ENCODE peak calls at places on chromosomes 6 and 20, in six cellular contexts. One of them, this sample, is unnamed.

GRCh38 chr6:3324262-3324942 is 65.7 kb downstream of the PSMG4 start:
- DNase-seq in adrenal gland: no peak
- DNase-seq in breast epithelium: no peak
- DNase-seq in cardiac fibroblast: peak
- DNase-seq in psoas muscle: no peak
- DNase-seq in neuronal stem cell: no peak
- DNase-seq in this sample: peak

GRCh38 chr6:72864799-72865198 is 242.9 kb downstream of the KCNQ5 start:
- DNase-seq in adrenal gland: no peak
- DNase-seq in breast epithelium: no peak
- DNase-seq in cardiac fibroblast: no peak
- DNase-seq in psoas muscle: no peak
- DNase-seq in neuronal stem cell: no peak
- DNase-seq in this sample: no peak

GRCh38 chr6:44661221-44661609 is 273.7 kb downstream of the CDC5L start:
- DNase-seq in adrenal gland: no peak
- DNase-seq in breast epithelium: no peak
- DNase-seq in cardiac fibroblast: no peak
- DNase-seq in psoas muscle: no peak
- DNase-seq in neuronal stem cell: no peak
- DNase-seq in this sample: no peak

GRCh38 chr20:36862857-36863668 is 12.9 kb upstream of the TLDC2 start:
- DNase-seq in adrenal gland: peak
- DNase-seq in breast epithelium: no peak
- DNase-seq in cardiac fibroblast: no peak
- DNase-seq in psoas muscle: peak
- DNase-seq in neuronal stem cell: no peak
- DNase-seq in this sample: no peak

GRCh38 chr6:84847349-84848160 is 83.2 kb upstream of the TBX18 start:
- DNase-seq in adrenal gland: no peak
- DNase-seq in breast epithelium: no peak
- DNase-seq in cardiac fibroblast: peak
- DNase-seq in psoas muscle: no peak
- DNase-seq in neuronal stem cell: no peak
- DNase-seq in this sample: no peak

GRCh38 chr6:301526-301925 is 9.2 kb downstream of the DUSP22 start:
- DNase-seq in adrenal gland: no peak
- DNase-seq in breast epithelium: no peak
- DNase-seq in cardiac fibroblast: no peak
- DNase-seq in psoas muscle: no peak
- DNase-seq in neuronal stem cell: no peak
- DNase-seq in this sample: no peak

GRCh38 chr6:116812051-116812650 is 16.7 kb downstream of the GPRC6A start:
- DNase-seq in adrenal gland: no peak
- DNase-seq in breast epithelium: no peak
- DNase-seq in cardiac fibroblast: no peak
- DNase-seq in psoas muscle: no peak
- DNase-seq in neuronal stem cell: no peak
- DNase-seq in this sample: no peak

GRCh38 chr6:112337209-112337638 is 9.9 kb upstream of the RFPL4B start:
- DNase-seq in adrenal gland: peak
- DNase-seq in breast epithelium: no peak
- DNase-seq in cardiac fibroblast: peak
- DNase-seq in psoas muscle: peak
- DNase-seq in neuronal stem cell: peak
- DNase-seq in this sample: peak

GRCh38 chr6:113645576-113645970 is 211.6 kb upstream of the MARCKS start:
- DNase-seq in adrenal gland: no peak
- DNase-seq in breast epithelium: no peak
- DNase-seq in cardiac fibroblast: peak
- DNase-seq in psoas muscle: no peak
- DNase-seq in neuronal stem cell: no peak
- DNase-seq in this sample: peak

GRCh38 chr6:170584954-170585498 is 589 bp upstream of the PDCD2 start:
- DNase-seq in adrenal gland: no peak
- DNase-seq in breast epithelium: no peak
- DNase-seq in cardiac fibroblast: no peak
- DNase-seq in psoas muscle: no peak
- DNase-seq in neuronal stem cell: no peak
- DNase-seq in this sample: no peak

GRCh38 chr6:122494665-122495272 is 23.2 kb upstream of the SERINC1 start:
- DNase-seq in adrenal gland: no peak
- DNase-seq in breast epithelium: peak
- DNase-seq in cardiac fibroblast: no peak
- DNase-seq in psoas muscle: no peak
- DNase-seq in neuronal stem cell: no peak
- DNase-seq in this sample: no peak

GRCh38 chr20:50348118-50348517 is 157.5 kb downstream of the CEBPB start:
- DNase-seq in adrenal gland: peak
- DNase-seq in breast epithelium: no peak
- DNase-seq in cardiac fibroblast: no peak
- DNase-seq in psoas muscle: no peak
- DNase-seq in neuronal stem cell: no peak
- DNase-seq in this sample: no peak

GRCh38 chr6:44304282-44305199 is 8.6 kb downstream of the AARS2 start:
- DNase-seq in adrenal gland: no peak
- DNase-seq in breast epithelium: no peak
- DNase-seq in cardiac fibroblast: peak
- DNase-seq in psoas muscle: peak
- DNase-seq in neuronal stem cell: no peak
- DNase-seq in this sample: no peak

GRCh38 chr20:37385659-37386504 is 39.9 kb downstream of the SRC start:
- DNase-seq in adrenal gland: peak
- DNase-seq in breast epithelium: no peak
- DNase-seq in cardiac fibroblast: no peak
- DNase-seq in psoas muscle: peak
- DNase-seq in neuronal stem cell: no peak
- DNase-seq in this sample: no peak

GRCh38 chr20:44706371-44707258 is 8.6 kb upstream of the CCN5 start:
- DNase-seq in adrenal gland: no peak
- DNase-seq in breast epithelium: no peak
- DNase-seq in cardiac fibroblast: peak
- DNase-seq in psoas muscle: peak
- DNase-seq in neuronal stem cell: no peak
- DNase-seq in this sample: peak

GRCh38 chr6:89430563-89430962 is 2.4 kb upstream of the ANKRD6 start:
- DNase-seq in adrenal gland: no peak
- DNase-seq in breast epithelium: no peak
- DNase-seq in cardiac fibroblast: no peak
- DNase-seq in psoas muscle: no peak
- DNase-seq in neuronal stem cell: no peak
- DNase-seq in this sample: no peak

GRCh38 chr6:128144320-128144719 is 243.5 kb upstream of the THEMIS start:
- DNase-seq in adrenal gland: no peak
- DNase-seq in breast epithelium: no peak
- DNase-seq in cardiac fibroblast: no peak
- DNase-seq in psoas muscle: no peak
- DNase-seq in neuronal stem cell: no peak
- DNase-seq in this sample: no peak

GRCh38 chr6:137427670-137428290 is 66.4 kb downstream of the OLIG3 start:
- DNase-seq in adrenal gland: no peak
- DNase-seq in breast epithelium: no peak
- DNase-seq in cardiac fibroblast: no peak
- DNase-seq in psoas muscle: no peak
- DNase-seq in neuronal stem cell: no peak
- DNase-seq in this sample: no peak

GRCh38 chr6:137426007-137426689 is 68.0 kb downstream of the OLIG3 start:
- DNase-seq in adrenal gland: no peak
- DNase-seq in breast epithelium: no peak
- DNase-seq in cardiac fibroblast: no peak
- DNase-seq in psoas muscle: no peak
- DNase-seq in neuronal stem cell: no peak
- DNase-seq in this sample: no peak

GRCh38 chr6:137424243-137424642 is 70.0 kb downstream of the OLIG3 start:
- DNase-seq in adrenal gland: no peak
- DNase-seq in breast epithelium: no peak
- DNase-seq in cardiac fibroblast: no peak
- DNase-seq in psoas muscle: no peak
- DNase-seq in neuronal stem cell: no peak
- DNase-seq in this sample: no peak

DNA sequence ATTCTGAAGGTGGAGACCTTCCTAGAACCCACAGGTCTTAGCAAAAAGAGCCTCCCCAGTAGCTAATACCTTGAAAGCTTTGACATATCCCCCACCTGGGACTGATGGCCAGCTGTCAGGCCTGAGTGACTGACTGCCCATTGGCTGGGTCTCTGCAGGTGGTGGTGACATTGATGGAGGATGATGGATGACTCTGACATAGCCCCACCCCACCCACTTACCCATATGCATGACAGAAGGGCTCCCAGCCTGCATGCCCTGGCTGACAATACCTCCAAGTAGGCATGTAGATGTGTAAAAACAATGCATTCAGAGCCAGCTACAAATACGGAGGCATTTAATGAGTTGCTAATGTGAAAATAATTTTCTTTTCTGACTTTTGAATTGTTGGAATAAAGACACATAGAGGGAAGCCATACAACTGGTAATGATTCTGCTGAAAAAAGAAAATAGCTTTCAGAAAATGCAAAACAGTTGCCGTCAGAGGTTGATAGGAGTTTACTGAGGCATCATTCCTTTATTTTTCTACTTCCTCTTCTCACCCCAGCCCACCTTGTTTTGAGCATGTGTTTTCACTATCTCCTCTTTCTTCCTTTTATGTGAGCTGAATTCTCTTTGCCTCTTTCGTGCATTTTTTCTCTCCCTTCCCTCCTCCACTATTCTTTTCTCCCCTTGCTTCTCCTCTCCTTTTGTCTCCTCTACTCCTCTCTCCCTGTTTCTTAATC is 70.6 kb downstream of the OLIG3 start:
- DNase-seq in adrenal gland: no peak
- DNase-seq in breast epithelium: no peak
- DNase-seq in cardiac fibroblast: no peak
- DNase-seq in psoas muscle: no peak
- DNase-seq in neuronal stem cell: no peak
- DNase-seq in this sample: no peak
- H3K4me3 ChIP-seq in adrenal gland: no peak
- H3K4me3 ChIP-seq in breast epithelium: no peak
- H3K4me3 ChIP-seq in cardiac fibroblast: no peak
- H3K4me3 ChIP-seq in psoas muscle: no peak
- H3K4me3 ChIP-seq in neuronal stem cell: no peak
- H3K4me3 ChIP-seq in this sample: no peak

GRCh38 chr6:38290133-38290801 is 349.5 kb downstream of the BTBD9 start:
- DNase-seq in adrenal gland: no peak
- DNase-seq in breast epithelium: no peak
- DNase-seq in cardiac fibroblast: no peak
- DNase-seq in psoas muscle: no peak
- DNase-seq in neuronal stem cell: no peak
- DNase-seq in this sample: no peak
- H3K4me3 ChIP-seq in adrenal gland: no peak
- H3K4me3 ChIP-seq in breast epithelium: no peak
- H3K4me3 ChIP-seq in cardiac fibroblast: no peak
- H3K4me3 ChIP-seq in psoas muscle: no peak
- H3K4me3 ChIP-seq in neuronal stem cell: no peak
- H3K4me3 ChIP-seq in this sample: no peak

DNA sequence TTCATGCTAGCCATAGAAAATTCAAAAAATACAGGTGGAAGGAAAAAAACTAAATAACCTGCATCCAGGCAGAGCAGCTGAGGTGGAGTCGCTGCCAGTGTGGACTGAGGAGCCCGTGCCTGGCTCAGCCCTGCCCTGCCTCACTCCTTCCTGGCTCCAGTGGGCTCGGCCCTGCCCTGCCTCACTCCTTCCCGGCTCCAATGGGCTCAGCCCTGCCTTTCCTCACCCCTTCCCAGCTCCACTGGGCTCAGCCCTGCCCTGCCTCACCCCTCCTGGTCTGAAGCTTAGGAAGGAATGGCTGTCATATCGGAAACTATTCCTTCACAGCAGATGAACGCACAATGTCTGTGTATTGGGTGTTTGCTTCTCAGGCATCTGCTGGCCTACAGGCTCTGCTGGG is 142.1 kb downstream of the SMOC2 start:
- DNase-seq in adrenal gland: no peak
- DNase-seq in breast epithelium: no peak
- DNase-seq in cardiac fibroblast: no peak
- DNase-seq in psoas muscle: no peak
- DNase-seq in neuronal stem cell: no peak
- DNase-seq in this sample: no peak
- H3K4me3 ChIP-seq in adrenal gland: no peak
- H3K4me3 ChIP-seq in breast epithelium: no peak
- H3K4me3 ChIP-seq in cardiac fibroblast: no peak
- H3K4me3 ChIP-seq in psoas muscle: no peak
- H3K4me3 ChIP-seq in neuronal stem cell: no peak
- H3K4me3 ChIP-seq in this sample: no peak

GRCh38 chr6:21214738-21215448 is 378.7 kb upstream of the SOX4 start:
- DNase-seq in adrenal gland: no peak
- DNase-seq in breast epithelium: no peak
- DNase-seq in cardiac fibroblast: no peak
- DNase-seq in psoas muscle: no peak
- DNase-seq in neuronal stem cell: no peak
- DNase-seq in this sample: no peak
- H3K4me3 ChIP-seq in adrenal gland: no peak
- H3K4me3 ChIP-seq in breast epithelium: no peak
- H3K4me3 ChIP-seq in cardiac fibroblast: no peak
- H3K4me3 ChIP-seq in psoas muscle: no peak
- H3K4me3 ChIP-seq in neuronal stem cell: no peak
- H3K4me3 ChIP-seq in this sample: no peak

GRCh38 chr20:57496592-57496991 is 28.3 kb downstream of the CTCFL start:
- DNase-seq in adrenal gland: no peak
- DNase-seq in breast epithelium: no peak
- DNase-seq in cardiac fibroblast: no peak
- DNase-seq in psoas muscle: no peak
- DNase-seq in neuronal stem cell: no peak
- DNase-seq in this sample: no peak

GRCh38 chr20:57495978-57496377 is 29.0 kb downstream of the CTCFL start:
- DNase-seq in adrenal gland: no peak
- DNase-seq in breast epithelium: no peak
- DNase-seq in cardiac fibroblast: no peak
- DNase-seq in psoas muscle: no peak
- DNase-seq in neuronal stem cell: no peak
- DNase-seq in this sample: no peak

GRCh38 chr20:57498425-57499400 is 26.2 kb downstream of the CTCFL start:
- DNase-seq in adrenal gland: no peak
- DNase-seq in breast epithelium: no peak
- DNase-seq in cardiac fibroblast: peak
- DNase-seq in psoas muscle: no peak
- DNase-seq in neuronal stem cell: no peak
- DNase-seq in this sample: peak

DNA sequence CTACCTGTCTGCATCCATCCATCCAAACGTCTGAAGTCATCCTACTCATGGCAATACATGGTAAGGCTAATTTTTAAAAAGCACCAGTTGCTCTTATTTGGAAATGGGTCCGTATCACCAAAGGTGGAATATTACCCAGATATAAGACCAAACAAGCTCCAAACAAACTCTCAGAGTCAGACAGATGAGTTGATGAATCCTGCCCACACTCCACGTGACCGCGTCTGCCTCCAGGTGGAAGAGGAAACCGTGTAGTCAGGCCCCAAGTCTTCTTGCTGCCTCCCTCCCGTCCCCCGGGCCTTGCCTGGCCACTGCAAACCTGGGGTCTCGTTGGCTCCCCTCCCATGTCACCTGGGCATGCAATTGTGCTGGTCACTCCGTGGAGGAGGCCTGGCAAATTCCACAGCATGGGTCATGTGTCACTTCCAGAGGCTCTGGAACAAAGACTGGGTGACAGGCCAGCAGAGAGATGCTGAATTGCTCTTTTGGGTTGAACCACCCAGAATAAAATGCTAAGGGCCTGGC is 31.8 kb downstream of the CTCFL start:
- DNase-seq in adrenal gland: no peak
- DNase-seq in breast epithelium: no peak
- DNase-seq in cardiac fibroblast: no peak
- DNase-seq in psoas muscle: no peak
- DNase-seq in neuronal stem cell: no peak
- DNase-seq in this sample: no peak
- H3K4me3 ChIP-seq in adrenal gland: no peak
- H3K4me3 ChIP-seq in breast epithelium: no peak
- H3K4me3 ChIP-seq in cardiac fibroblast: no peak
- H3K4me3 ChIP-seq in psoas muscle: no peak
- H3K4me3 ChIP-seq in neuronal stem cell: no peak
- H3K4me3 ChIP-seq in this sample: no peak